ENCODE peak calls at places on chromosomes 16 and 17, in four cellular contexts. N, I, Z and C are unnamed samples.

GRCh38 chr17:39927928-39928867 is 666 bp downstream of the LRRC3C start:
- DNase-seq in Z (no peak), N (peak; percentile 19), I (no peak), C (peak; percentile 65)

GRCh38 chr16:13307861-13308260 is 406.5 kb downstream of the SHISA9 start:
- DNase-seq in Z (no peak), I (no peak), N (no peak), C (no peak)

GRCh38 chr16:73737637-73738036 is 559.0 kb upstream of the PSMD7 start:
- DNase-seq in N (no peak), Z (no peak), I (no peak), C (no peak)

GRCh38 chr17:54901230-54901847 is 687 bp downstream of the TOM1L1 start:
- DNase-seq in Z (no peak), N (no peak), I (peak; percentile 8), C (no peak)

GRCh38 chr17:82218349-82219075 is 5.9 kb upstream of the CCDC57 start:
- DNase-seq in I (no peak), Z (no peak), N (no peak), C (no peak)

GRCh38 chr16:1413684-1414531 is 596 bp downstream of the UNKL start:
- DNase-seq in I (peak; percentile 27), N (peak; percentile 54), Z (peak; percentile 8), C (peak; percentile 85)

GRCh38 chr16:56634715-56635440 is 2.4 kb downstream of the MT1M start:
- DNase-seq in I (no peak), Z (no peak), N (no peak), C (no peak)

GRCh38 chr16:56237451-56237930 is 46.2 kb downstream of the GNAO1 start:
- DNase-seq in Z (no peak), I (no peak), N (no peak), C (no peak)

GRCh38 chr17:50935201-50936124 is 69.3 kb upstream of the TOB1 start:
- DNase-seq in I (no peak), Z (no peak), N (no peak), C (no peak)

GRCh38 chr17:48477235-48477634 is 47.2 kb upstream of the SKAP1 start:
- DNase-seq in I (no peak), N (no peak), Z (no peak), C (no peak)

GRCh38 chr16:70701596-70701995 is 15.7 kb upstream of the MTSS2 start:
- DNase-seq in N (no peak), I (no peak), Z (no peak), C (no peak)

GRCh38 chr17:65101371-65101770 is 35.8 kb upstream of the RGS9 start:
- DNase-seq in I (no peak), N (no peak), Z (no peak), C (no peak)

GRCh38 chr16:29943846-29944669 is 17.8 kb upstream of the TMEM219 start:
- DNase-seq in I (peak; percentile 99), N (peak; percentile 38), Z (no peak), C (no peak)

GRCh38 chr16:25107466-25107792 is 4.1 kb upstream of the LCMT1 start:
- DNase-seq in I (no peak), Z (no peak), N (no peak), C (no peak)

GRCh38 chr17:16286009-16286946 is 67.0 kb downstream of the CENPV start:
- DNase-seq in I (peak; percentile 98), N (peak; percentile 96), Z (peak; percentile 96), C (peak; percentile 89)

GRCh38 chr16:53207810-53208752 is 153.3 kb downstream of the CHD9 start:
- DNase-seq in Z (peak; percentile 69), I (peak; percentile 83), N (peak; percentile 88), C (peak; percentile 94)

GRCh38 chr17:13750783-13751484 is 149.2 kb upstream of the HS3ST3A1 start:
- DNase-seq in Z (no peak), N (no peak), I (peak; percentile 21), C (no peak)

GRCh38 chr17:70544307-70544706 is 375.0 kb downstream of the KCNJ2 start:
- DNase-seq in Z (no peak), N (no peak), I (no peak), C (no peak)

GRCh38 chr16:3401719-3402397 is 843 bp downstream of the ZNF174 start:
- DNase-seq in Z (no peak), I (peak; percentile 18), N (no peak), C (peak; percentile 63)

GRCh38 chr16:29306953-29307597 is 99.4 kb downstream of the NPIPB11 start:
- DNase-seq in N (no peak), I (peak; percentile 64), Z (no peak), C (peak; percentile 51)

GRCh38 chr17:7834554-7834890 is 505 bp downstream of the KDM6B start:
- DNase-seq in I (no peak), N (no peak), Z (no peak), C (no peak)

GRCh38 chr17:18156976-18157280 is 26.7 kb upstream of the ALKBH5 start:
- DNase-seq in I (no peak), N (no peak), Z (no peak), C (no peak)

GRCh38 chr17:18159551-18160120 is 24.0 kb upstream of the ALKBH5 start:
- DNase-seq in N (no peak), Z (no peak), I (peak; percentile 20), C (no peak)

GRCh38 chr17:18157354-18157985 is 26.2 kb upstream of the ALKBH5 start:
- DNase-seq in Z (no peak), N (no peak), I (no peak), C (no peak)

GRCh38 chr17:18156171-18156975 is 27.3 kb upstream of the ALKBH5 start:
- DNase-seq in Z (no peak), N (no peak), I (no peak), C (peak; percentile 60)

DNA sequence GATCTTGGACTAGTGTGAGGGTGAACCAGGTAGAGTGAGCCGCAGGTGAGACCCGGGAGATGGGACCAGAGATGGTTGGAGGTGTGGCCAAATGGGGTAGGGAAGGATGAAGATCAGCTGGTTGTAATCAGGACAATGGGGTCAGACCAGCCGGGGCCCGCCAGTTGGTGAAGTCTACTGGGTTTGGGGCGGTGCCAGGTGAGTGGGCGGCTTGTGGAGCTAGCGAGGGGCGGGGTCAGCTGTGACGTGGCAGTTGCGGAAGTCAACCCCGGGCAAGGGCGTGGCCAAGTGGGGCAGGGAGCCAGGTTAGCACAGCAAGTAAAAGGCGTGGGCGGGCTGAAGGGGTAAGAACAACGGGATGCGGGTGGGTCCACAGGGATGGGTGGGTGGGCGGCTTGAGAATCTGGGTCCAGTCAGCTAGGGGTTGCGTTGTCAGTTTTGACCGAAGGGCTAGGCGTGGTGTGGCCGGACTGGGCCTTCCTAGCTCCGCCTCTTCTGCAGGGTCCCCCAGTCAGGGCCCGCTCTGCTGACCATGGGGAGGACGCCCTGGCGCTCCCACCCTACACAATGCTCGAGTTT is 25.5 kb upstream of the ALKBH5 start:
- DNase-seq in N (peak; percentile 71), Z (peak; percentile 68), I (peak; percentile 85), C (peak; percentile 97)
- H3K4me2 ChIP-seq in N (peak overlapping the region; percentile 21), Z (peak overlapping the region; percentile 94), I (peak overlapping the region; percentile 8), C (peak overlapping the region; percentile 95)

GRCh38 chr17:61732169-61732568 is 131.2 kb downstream of the BRIP1 start:
- DNase-seq in N (no peak), I (no peak), Z (no peak), C (no peak)

GRCh38 chr17:61728297-61728836 is 135.0 kb downstream of the BRIP1 start:
- DNase-seq in Z (no peak), N (no peak), I (no peak), C (no peak)

GRCh38 chr17:61726977-61727376 is 136.0 kb upstream of the NACA2 start:
- DNase-seq in I (no peak), Z (no peak), N (no peak), C (no peak)

GRCh38 chr17:61731330-61731729 is 132.0 kb downstream of the BRIP1 start:
- DNase-seq in Z (no peak), N (peak; percentile 60), I (peak; percentile 31), C (no peak)

GRCh38 chr17:61729690-61730268 is 133.5 kb downstream of the BRIP1 start:
- DNase-seq in I (peak; percentile 40), N (no peak), Z (no peak), C (no peak)
- H2AFZ ChIP-seq in I (no peak overlapping the region), N (no peak overlapping the region), Z (no peak overlapping the region), C (no peak overlapping the region)

GRCh38 chr17:53191878-53192277 is 630.8 kb upstream of the KIF2B start:
- DNase-seq in I (no peak), Z (no peak), N (no peak), C (peak; percentile 60)
- H3K4me2 ChIP-seq in I (no peak overlapping the region), Z (no peak overlapping the region), N (no peak overlapping the region), C (no peak overlapping the region)

GRCh38 chr17:1455748-1456599 is at the start of gene CRK:
- DNase-seq in N (peak; percentile 97), Z (peak; percentile 73), I (peak; percentile 93), C (peak; percentile 99)
- H2AFZ ChIP-seq in N (peak within 1 kb of the TSS; percentile 24), Z (peak within 1 kb of the TSS; percentile 86), I (peak within 1 kb of the TSS; percentile 96), C (peak within 1 kb of the TSS; percentile 59)

GRCh38 chr17:66381701-66382362 is 79.4 kb downstream of the PRKCA start:
- DNase-seq in Z (no peak), I (no peak), N (no peak), C (no peak)

GRCh38 chr17:66387391-66387981 is 85.1 kb downstream of the PRKCA start:
- DNase-seq in Z (no peak), N (no peak), I (no peak), C (no peak)

GRCh38 chr17:66386789-66387351 is 84.5 kb downstream of the PRKCA start:
- DNase-seq in N (no peak), I (no peak), Z (no peak), C (no peak)

GRCh38 chr17:66379539-66379938 is 77.1 kb downstream of the PRKCA start:
- DNase-seq in Z (no peak), I (no peak), N (no peak), C (no peak)

GRCh38 chr17:66383353-66383752 is 80.9 kb downstream of the PRKCA start:
- DNase-seq in Z (no peak), I (peak; percentile 96), N (no peak), C (no peak)
- H3K4me2 ChIP-seq in Z (no peak overlapping the region), I (peak overlapping the region; percentile 60), N (no peak overlapping the region), C (no peak overlapping the region)

GRCh38 chr17:32504166-32504990 is 17.6 kb downstream of the CDK5R1 start:
- DNase-seq in N (no peak), Z (no peak), I (no peak), C (no peak)
- H2AFZ ChIP-seq in N (no peak overlapping the region), Z (no peak overlapping the region), I (peak overlapping the region; percentile 46), C (no peak overlapping the region)

GRCh38 chr17:18087610-18088491 is at the start of gene DRG2:
- DNase-seq in Z (peak; percentile 65), N (peak; percentile 95), I (peak; percentile 89), C (peak; percentile 96)

GRCh38 chr17:18094409-18094807 is 6.7 kb downstream of the DRG2 start:
- DNase-seq in N (no peak), Z (no peak), I (no peak), C (peak; percentile 26)

GRCh38 chr17:18084256-18084655 is 3.5 kb upstream of the DRG2 start:
- DNase-seq in I (no peak), Z (no peak), N (no peak), C (peak; percentile 11)

GRCh38 chr17:18093616-18094408 is 6.1 kb downstream of the DRG2 start:
- DNase-seq in N (peak; percentile 50), Z (no peak), I (peak; percentile 83), C (peak; percentile 71)

GRCh38 chr17:18089613-18090012 is 1.9 kb downstream of the DRG2 start:
- DNase-seq in N (no peak), I (no peak), Z (no peak), C (no peak)
- H3K4me2 ChIP-seq in N (no peak overlapping the region), I (no peak overlapping the region), Z (peak overlapping the region; percentile 48), C (peak overlapping the region; percentile 92)

GRCh38 chr17:77610518-77610893 is 348.0 kb upstream of the TNRC6C start:
- DNase-seq in I (no peak), N (no peak), Z (no peak), C (no peak)
- H2AFZ ChIP-seq in I (no peak overlapping the region), N (no peak overlapping the region), Z (peak overlapping the region; percentile 81), C (peak overlapping the region; percentile 43)